ENCODE peak calls at places on chromosomes 1 and 21, in seven cellular contexts. One of them, this sample, is unnamed.

GRCh38 chr1:110053557-110054428 is 16.7 kb downstream of the ALX3 start:
- DNase-seq in BJ: no peak
- DNase-seq in choroid plexus epithelial cell: peak
- DNase-seq in lung: peak
- DNase-seq in NB4: peak
- DNase-seq in GM12865: peak
- DNase-seq in Peyer's patch: peak
- DNase-seq in this sample: no peak

GRCh38 chr1:40210514-40211204 is 37.1 kb upstream of the TMCO2 start:
- DNase-seq in NB4: no peak
- DNase-seq in choroid plexus epithelial cell: peak
- DNase-seq in GM12865: no peak
- DNase-seq in Peyer's patch: no peak
- DNase-seq in BJ: no peak
- DNase-seq in lung: no peak
- DNase-seq in this sample: no peak

GRCh38 chr1:3674100-3675094 is 22.1 kb downstream of the TP73 start:
- DNase-seq in GM12865: peak
- DNase-seq in NB4: no peak
- DNase-seq in Peyer's patch: no peak
- DNase-seq in choroid plexus epithelial cell: peak
- DNase-seq in BJ: no peak
- DNase-seq in lung: no peak
- DNase-seq in this sample: no peak

GRCh38 chr1:69569281-69569970 is 1.7 kb downstream of the LRRC7 start:
- DNase-seq in Peyer's patch: no peak
- DNase-seq in choroid plexus epithelial cell: no peak
- DNase-seq in NB4: no peak
- DNase-seq in lung: no peak
- DNase-seq in BJ: no peak
- DNase-seq in GM12865: no peak
- DNase-seq in this sample: no peak

GRCh38 chr1:145922266-145922665 is 3.7 kb upstream of the PEX11B start:
- DNase-seq in NB4: peak
- DNase-seq in GM12865: no peak
- DNase-seq in BJ: no peak
- DNase-seq in Peyer's patch: no peak
- DNase-seq in choroid plexus epithelial cell: peak
- DNase-seq in lung: no peak
- DNase-seq in this sample: no peak

GRCh38 chr21:38756746-38757145 is 49.0 kb upstream of the ETS2 start:
- DNase-seq in GM12865: no peak
- DNase-seq in lung: no peak
- DNase-seq in BJ: peak
- DNase-seq in choroid plexus epithelial cell: peak
- DNase-seq in NB4: no peak
- DNase-seq in Peyer's patch: no peak
- DNase-seq in this sample: peak

GRCh38 chr1:156709031-156709430 is 3.6 kb upstream of the CRABP2 start:
- DNase-seq in Peyer's patch: no peak
- DNase-seq in BJ: no peak
- DNase-seq in lung: no peak
- DNase-seq in GM12865: no peak
- DNase-seq in NB4: no peak
- DNase-seq in choroid plexus epithelial cell: no peak
- DNase-seq in this sample: no peak

GRCh38 chr1:119906927-119907652 is 10.8 kb upstream of the ADAM30 start:
- DNase-seq in choroid plexus epithelial cell: no peak
- DNase-seq in BJ: no peak
- DNase-seq in Peyer's patch: peak
- DNase-seq in GM12865: no peak
- DNase-seq in NB4: no peak
- DNase-seq in lung: no peak
- DNase-seq in this sample: no peak

DNA sequence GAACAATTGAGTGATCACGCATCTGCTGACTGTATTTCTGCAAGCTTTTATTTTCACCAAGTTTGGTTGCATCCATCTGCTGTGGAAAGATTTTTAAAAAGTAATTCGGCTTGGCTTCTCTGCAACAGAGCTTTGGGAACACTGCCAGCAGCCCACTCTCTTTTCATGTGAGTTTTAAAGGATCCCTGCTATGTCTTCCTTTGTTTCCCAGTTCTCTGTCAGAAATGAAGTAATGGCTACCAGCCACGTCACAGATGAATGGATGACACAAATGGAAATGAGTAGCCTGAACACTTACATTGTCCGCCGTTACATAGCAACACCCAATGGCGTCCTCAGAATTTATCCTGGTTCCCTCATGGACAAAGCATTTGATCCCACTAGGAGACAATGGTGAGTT is 80.6 kb upstream of the RAVER2 start:
- DNase-seq in Peyer's patch: no peak
- DNase-seq in BJ: no peak
- DNase-seq in lung: no peak
- DNase-seq in NB4: no peak
- DNase-seq in choroid plexus epithelial cell: no peak
- DNase-seq in GM12865: no peak
- DNase-seq in this sample: peak
- H3K4me3 ChIP-seq in Peyer's patch: no peak
- H3K4me3 ChIP-seq in BJ: no peak
- H3K4me3 ChIP-seq in lung: no peak
- H3K4me3 ChIP-seq in NB4: no peak
- H3K4me3 ChIP-seq in choroid plexus epithelial cell: no peak
- H3K4me3 ChIP-seq in GM12865: no peak
- H3K4me3 ChIP-seq in this sample: no peak

DNA sequence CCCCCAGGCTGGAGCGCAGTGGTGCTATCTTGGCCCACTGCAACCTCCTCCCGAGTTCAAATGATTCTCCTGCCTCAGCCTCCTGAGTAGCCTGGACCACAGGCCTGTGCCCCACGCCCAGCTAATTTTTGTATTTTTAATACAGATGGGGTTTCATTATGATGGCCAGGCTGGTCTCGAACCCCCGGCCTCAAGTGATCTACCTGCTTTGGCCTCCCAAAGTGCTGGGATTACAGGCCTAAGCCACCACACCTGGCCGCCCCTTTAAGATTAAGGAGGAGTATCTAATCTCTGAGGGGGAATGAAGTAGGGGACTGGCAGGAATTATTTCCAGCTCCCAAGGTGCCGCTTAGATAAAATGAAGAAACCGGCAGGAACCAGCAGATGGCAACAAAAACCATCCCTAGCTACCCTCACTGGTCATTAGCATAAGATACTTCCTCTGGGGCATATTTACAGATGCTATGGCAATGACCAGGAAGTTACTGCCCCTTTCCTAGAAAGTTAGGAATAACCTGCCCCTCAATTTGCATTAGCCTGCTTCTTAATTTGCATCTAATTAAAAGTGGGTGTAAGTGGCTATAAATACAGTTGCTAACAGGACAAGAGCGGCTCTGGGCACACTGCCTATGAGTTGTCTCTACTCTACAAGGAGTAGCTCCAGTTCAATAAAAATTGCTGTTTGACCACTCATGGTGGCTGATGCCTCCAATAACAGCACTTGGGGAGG is 7.1 kb upstream of the NSUN4 start:
- DNase-seq in choroid plexus epithelial cell: peak
- DNase-seq in NB4: peak
- DNase-seq in GM12865: peak
- DNase-seq in Peyer's patch: no peak
- DNase-seq in lung: no peak
- DNase-seq in BJ: no peak
- DNase-seq in this sample: peak
- TF ChIP-seq CTCF in choroid plexus epithelial cell: peak
- TF ChIP-seq CTCF in NB4: peak
- TF ChIP-seq CTCF in GM12865: peak
- TF ChIP-seq CTCF in Peyer's patch: peak
- TF ChIP-seq CTCF in lung: peak
- TF ChIP-seq CTCF in BJ: peak
- TF ChIP-seq CTCF in this sample: peak

DNA sequence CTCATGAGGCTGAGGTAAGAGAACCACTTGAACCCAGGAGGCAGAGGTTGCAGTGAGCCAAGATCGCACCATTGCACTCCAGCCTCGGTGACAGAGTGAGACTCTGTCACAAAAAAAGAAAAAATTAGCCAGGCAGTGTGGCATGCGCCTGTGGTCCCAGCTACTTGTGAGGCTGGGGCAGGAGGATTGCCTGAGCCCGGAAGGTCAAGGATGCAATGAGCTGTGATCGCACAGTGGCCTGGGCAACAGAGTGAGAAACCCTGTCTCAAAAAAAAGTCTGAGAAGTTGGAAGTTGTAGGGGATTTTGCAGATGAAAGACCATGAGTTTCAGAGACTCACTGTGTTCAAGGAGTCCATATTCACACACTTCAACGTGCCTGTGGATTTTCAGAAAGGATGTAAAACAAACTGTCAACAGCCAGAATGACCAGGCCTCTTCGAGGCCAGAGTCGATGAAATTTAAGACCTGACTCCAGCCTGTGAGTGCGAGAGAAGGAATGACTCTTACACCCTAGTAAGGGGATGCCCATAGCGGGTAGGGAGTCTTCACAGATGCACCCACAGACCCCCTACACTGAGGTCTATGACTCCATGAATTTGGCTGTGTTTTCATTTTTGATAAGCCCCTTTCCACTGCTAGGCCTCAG is 2.2 kb downstream of the S100A13 start:
- DNase-seq in NB4: no peak
- DNase-seq in lung: no peak
- DNase-seq in BJ: no peak
- DNase-seq in choroid plexus epithelial cell: no peak
- DNase-seq in GM12865: no peak
- DNase-seq in Peyer's patch: no peak
- DNase-seq in this sample: no peak
- H3K4me3 ChIP-seq in NB4: no peak
- H3K4me3 ChIP-seq in lung: no peak
- H3K4me3 ChIP-seq in BJ: no peak
- H3K4me3 ChIP-seq in choroid plexus epithelial cell: no peak
- H3K4me3 ChIP-seq in GM12865: no peak
- H3K4me3 ChIP-seq in Peyer's patch: no peak
- H3K4me3 ChIP-seq in this sample: no peak

DNA sequence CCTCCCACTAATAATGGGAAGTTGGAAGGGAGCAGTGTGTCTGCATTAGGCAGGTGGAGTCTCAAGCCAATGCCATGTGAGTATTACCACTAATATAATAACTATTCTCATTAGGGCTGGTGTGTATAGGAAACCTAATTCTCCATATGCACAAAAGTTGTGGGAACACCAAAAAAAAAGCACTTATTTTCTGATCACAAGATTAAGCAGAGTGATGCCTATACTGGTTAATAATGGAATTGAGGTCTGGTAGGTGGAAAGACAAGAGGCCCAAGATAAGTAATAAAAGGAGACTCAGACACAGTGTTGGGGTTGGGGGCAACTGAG is 7.0 kb upstream of the NPL start:
- DNase-seq in NB4: no peak
- DNase-seq in BJ: no peak
- DNase-seq in choroid plexus epithelial cell: no peak
- DNase-seq in lung: no peak
- DNase-seq in GM12865: no peak
- DNase-seq in Peyer's patch: no peak
- DNase-seq in this sample: no peak
- TF ChIP-seq CTCF in NB4: no peak
- TF ChIP-seq CTCF in BJ: no peak
- TF ChIP-seq CTCF in choroid plexus epithelial cell: no peak
- TF ChIP-seq CTCF in lung: no peak
- TF ChIP-seq CTCF in GM12865: no peak
- TF ChIP-seq CTCF in Peyer's patch: no peak
- TF ChIP-seq CTCF in this sample: no peak

DNA sequence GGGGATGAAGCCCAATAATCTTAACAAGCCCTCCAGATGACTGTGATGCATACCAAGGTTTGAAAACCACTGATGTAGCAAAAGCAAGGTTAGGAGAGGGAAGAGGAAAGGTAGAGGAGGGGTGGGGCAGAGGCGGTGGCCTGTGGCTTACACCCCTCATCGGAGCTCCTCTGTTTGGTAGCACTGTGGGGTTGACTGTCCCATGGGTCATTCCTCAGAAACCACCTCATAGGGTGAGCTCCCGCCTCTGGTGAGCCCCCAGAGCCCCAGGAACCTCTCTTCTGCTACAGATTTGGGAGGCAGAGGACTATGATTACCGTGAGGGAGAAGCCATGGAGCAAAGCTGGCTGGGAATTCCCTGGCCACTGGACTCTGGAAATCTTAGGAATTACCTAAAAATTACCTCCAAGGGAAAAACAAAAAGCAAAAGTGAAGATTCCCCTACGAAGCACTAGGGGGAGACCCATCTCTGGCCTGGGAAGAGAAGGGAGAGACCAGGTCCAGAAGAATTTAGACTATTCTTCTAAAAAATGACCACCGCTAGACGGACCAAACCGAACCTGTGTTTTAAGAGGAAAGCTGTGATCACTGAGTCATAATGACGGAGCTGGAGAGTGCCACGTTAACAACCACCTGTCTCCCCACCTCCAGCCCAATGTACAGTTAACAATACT is 1.5 kb upstream of the RASSF5 start:
- DNase-seq in NB4: no peak
- DNase-seq in Peyer's patch: no peak
- DNase-seq in GM12865: peak
- DNase-seq in BJ: no peak
- DNase-seq in choroid plexus epithelial cell: peak
- DNase-seq in lung: no peak
- DNase-seq in this sample: peak
- H3K4me3 ChIP-seq in NB4: no peak
- H3K4me3 ChIP-seq in Peyer's patch: no peak
- H3K4me3 ChIP-seq in GM12865: peak
- H3K4me3 ChIP-seq in BJ: no peak
- H3K4me3 ChIP-seq in choroid plexus epithelial cell: no peak
- H3K4me3 ChIP-seq in lung: no peak
- H3K4me3 ChIP-seq in this sample: no peak

GRCh38 chr1:231991231-231991630 is 364.6 kb downstream of the DISC1 start:
- DNase-seq in lung: no peak
- DNase-seq in Peyer's patch: no peak
- DNase-seq in NB4: no peak
- DNase-seq in BJ: no peak
- DNase-seq in choroid plexus epithelial cell: no peak
- DNase-seq in GM12865: no peak
- DNase-seq in this sample: no peak
- TF ChIP-seq CTCF in lung: no peak
- TF ChIP-seq CTCF in Peyer's patch: no peak
- TF ChIP-seq CTCF in NB4: no peak
- TF ChIP-seq CTCF in BJ: no peak
- TF ChIP-seq CTCF in choroid plexus epithelial cell: no peak
- TF ChIP-seq CTCF in GM12865: no peak
- TF ChIP-seq CTCF in this sample: no peak

GRCh38 chr1:13583592-13583963 is at the start of gene PDPN:
- DNase-seq in lung: no peak
- DNase-seq in NB4: no peak
- DNase-seq in GM12865: no peak
- DNase-seq in BJ: no peak
- DNase-seq in choroid plexus epithelial cell: peak
- DNase-seq in Peyer's patch: peak
- DNase-seq in this sample: peak
- H3K4me3 ChIP-seq in lung: no peak
- H3K4me3 ChIP-seq in NB4: no peak
- H3K4me3 ChIP-seq in GM12865: no peak
- H3K4me3 ChIP-seq in BJ: peak
- H3K4me3 ChIP-seq in choroid plexus epithelial cell: peak
- H3K4me3 ChIP-seq in Peyer's patch: peak
- H3K4me3 ChIP-seq in this sample: peak

GRCh38 chr1:203701606-203702005 is 63.4 kb upstream of the LAX1 start:
- DNase-seq in Peyer's patch: no peak
- DNase-seq in NB4: no peak
- DNase-seq in GM12865: no peak
- DNase-seq in lung: no peak
- DNase-seq in BJ: no peak
- DNase-seq in choroid plexus epithelial cell: no peak
- DNase-seq in this sample: no peak
- TF ChIP-seq CTCF in Peyer's patch: no peak
- TF ChIP-seq CTCF in NB4: no peak
- TF ChIP-seq CTCF in GM12865: no peak
- TF ChIP-seq CTCF in lung: no peak
- TF ChIP-seq CTCF in BJ: no peak
- TF ChIP-seq CTCF in choroid plexus epithelial cell: no peak
- TF ChIP-seq CTCF in this sample: no peak